ENCODE peak calls at places on chromosome 18, in nine cellular contexts. Y, V, I, K, X, A, R, P and G are unnamed samples.

GRCh38 chr18:79778291-79778791 is 19.4 kb upstream of the KCNG2 start:
- DNase-seq in P (no peak), Y (no peak), R (no peak), I (no peak), V (no peak), X (no peak), A (no peak), K (peak; percentile 32), G (peak; percentile 4)

GRCh38 chr18:58541137-58541788 is 87.6 kb downstream of the ALPK2 start:
- DNase-seq in Y (no peak), V (no peak), R (no peak), X (no peak), P (no peak), K (no peak), A (no peak), I (no peak), G (no peak)

GRCh38 chr18:42275138-42275535 is 320.1 kb downstream of the PIK3C3 start:
- DNase-seq in K (no peak), A (no peak), I (no peak), R (no peak), X (no peak), P (no peak), V (no peak), Y (no peak), G (no peak)

GRCh38 chr18:73645175-73645715 is 502.4 kb downstream of the FBXO15 start:
- DNase-seq in Y (no peak), V (no peak), X (no peak), K (no peak), P (no peak), R (no peak), I (no peak), A (no peak), G (no peak)

GRCh38 chr18:3015851-3016250 is 2.9 kb upstream of the LPIN2 start:
- DNase-seq in A (no peak), R (no peak), P (no peak), I (no peak), Y (no peak), X (no peak), K (no peak), V (no peak), G (no peak)

GRCh38 chr18:44679912-44680270 is 797 bp upstream of the SETBP1 start:
- DNase-seq in Y (peak; percentile 58), R (no peak), A (peak; percentile 16), V (peak; percentile 63), X (no peak), P (peak; percentile 47), I (no peak), K (peak; percentile 85), G (peak; percentile 62)

GRCh38 chr18:79872423-79872822 is 74.7 kb downstream of the KCNG2 start:
- DNase-seq in Y (no peak), I (no peak), X (no peak), A (no peak), P (no peak), V (no peak), R (no peak), K (no peak), G (no peak)

GRCh38 chr18:61400714-61401113 is 67.5 kb downstream of the CDH20 start:
- DNase-seq in V (no peak), A (no peak), I (no peak), P (no peak), R (no peak), K (no peak), X (no peak), Y (no peak), G (no peak)

GRCh38 chr18:13376841-13377351 is 158.3 kb downstream of the LDLRAD4 start:
- DNase-seq in X (no peak), A (no peak), Y (no peak), R (no peak), V (no peak), P (no peak), I (no peak), K (peak; percentile 50), G (no peak)

GRCh38 chr18:13544953-13545352 is 181.4 kb downstream of the FAM210A start:
- DNase-seq in V (no peak), P (no peak), I (no peak), X (no peak), K (no peak), Y (no peak), R (no peak), A (no peak), G (no peak)

GRCh38 chr18:2002178-2002577 is 569.1 kb downstream of the METTL4 start:
- DNase-seq in R (no peak), P (no peak), Y (no peak), X (no peak), K (no peak), A (no peak), I (no peak), V (no peak), G (no peak)

DNA sequence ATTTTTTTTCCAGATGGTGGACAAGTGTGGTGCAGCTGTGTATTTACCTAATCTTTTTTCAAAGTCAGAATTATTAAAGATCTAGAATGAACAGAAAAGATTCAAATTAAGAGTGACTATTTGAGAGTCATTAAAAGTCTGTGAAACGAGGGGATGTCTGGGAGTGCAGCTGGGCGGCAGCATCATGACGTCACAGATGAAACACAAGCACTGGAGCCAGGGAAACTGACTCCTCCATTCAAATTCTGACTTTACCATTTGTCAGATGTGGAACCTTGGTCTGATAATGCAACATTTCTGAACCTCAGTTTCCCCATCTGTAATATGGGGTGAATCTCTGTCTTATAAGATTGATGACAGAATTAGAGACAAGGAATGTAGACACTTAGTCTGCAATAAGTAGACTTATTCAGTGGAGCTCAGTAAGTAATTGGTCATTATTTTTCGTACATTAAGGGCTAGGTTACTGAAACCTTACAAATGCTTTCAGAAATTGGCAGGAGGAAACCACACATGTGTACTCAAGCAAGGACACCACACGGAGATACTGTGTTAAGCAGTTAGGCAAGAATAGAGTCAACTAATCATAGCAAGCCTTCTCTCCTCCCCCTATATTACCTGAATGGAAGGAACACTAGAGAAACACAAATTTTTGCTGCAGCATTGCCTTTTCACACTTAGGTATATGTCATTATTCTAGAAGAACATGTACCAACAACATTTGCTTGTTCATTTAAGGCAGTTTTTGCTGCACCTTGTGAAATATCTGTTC is 27.8 kb upstream of the CXXC1 start:
- DNase-seq in P (no peak), Y (no peak), R (peak; percentile 97), V (no peak), K (no peak), A (no peak), I (no peak), X (no peak), G (no peak)
- H3K4me1 ChIP-seq in P (no peaks in the 10 kb centered on the region), Y (no peaks in the 10 kb centered on the region), R (peaks cover 72% of the 10 kb centered on the region), V (no peaks in the 10 kb centered on the region), K (no peaks in the 10 kb centered on the region), A (no peaks in the 10 kb centered on the region), I (no peaks in the 10 kb centered on the region), X (peaks cover 32% of the 10 kb centered on the region), G (no peaks in the 10 kb centered on the region)

GRCh38 chr18:37368110-37368812 is 197.3 kb downstream of the CELF4 start:
- DNase-seq in Y (no peak), P (no peak), R (no peak), I (no peak), X (no peak), V (no peak), A (no peak), K (no peak), G (no peak)

GRCh38 chr18:37362158-37362890 is 203.3 kb downstream of the CELF4 start:
- DNase-seq in P (no peak), Y (no peak), A (no peak), R (no peak), V (no peak), X (peak; percentile 13), I (no peak), K (no peak), G (no peak)

GRCh38 chr18:37361223-37362157 is 204.1 kb downstream of the CELF4 start:
- DNase-seq in P (no peak), X (no peak), I (no peak), R (no peak), K (no peak), V (no peak), Y (no peak), A (no peak), G (no peak)

GRCh38 chr18:37364237-37364636 is 201.4 kb downstream of the CELF4 start:
- DNase-seq in R (no peak), K (no peak), I (no peak), P (peak; percentile 16), V (no peak), A (no peak), Y (peak; percentile 77), X (no peak), G (no peak)
- TF ChIP-seq EP300 in R (no peak), K (no peak), I (no peak), P (no peak), V (no peak), A (no peak), Y (no peak), X (no peak), G (no peak)

GRCh38 chr18:36299010-36299409 is 1.5 kb downstream of the FHOD3 start:
- DNase-seq in P (no peak), X (no peak), K (no peak), R (no peak), I (no peak), V (no peak), Y (no peak), A (no peak), G (no peak)

GRCh38 chr18:36298113-36298701 is 694 bp downstream of the FHOD3 start:
- DNase-seq in P (no peak), I (no peak), V (no peak), A (no peak), Y (no peak), R (no peak), K (no peak), X (no peak), G (no peak)

GRCh38 chr18:36295880-36296301 is 1.6 kb upstream of the FHOD3 start:
- DNase-seq in X (no peak), K (no peak), V (no peak), A (no peak), R (no peak), Y (no peak), I (no peak), P (no peak), G (no peak)

GRCh38 chr18:36296591-36297418 is 708 bp upstream of the FHOD3 start:
- DNase-seq in Y (no peak), K (peak; percentile 78), P (no peak), A (peak; percentile 46), V (peak; percentile 78), R (no peak), X (peak; percentile 32), I (peak; percentile 67), G (peak; percentile 36)

GRCh38 chr18:36297419-36298112 is at the start of gene FHOD3:
- DNase-seq in R (no peak), V (peak; percentile 75), A (peak; percentile 27), X (no peak), P (no peak), K (peak; percentile 76), Y (peak; percentile 54), I (peak; percentile 76), G (peak; percentile 48)
- TF ChIP-seq POLR2A in R (peak; percentile 26), V (no peak), A (no peak), X (no peak), P (no peak), K (no peak), Y (no peak), I (no peak), G (no peak)

GRCh38 chr18:62754026-62754425 is 38.7 kb downstream of the PHLPP1 start:
- DNase-seq in V (no peak), I (no peak), X (no peak), K (no peak), Y (no peak), A (no peak), R (no peak), P (no peak), G (no peak)
- H3K4me1 ChIP-seq in V (peaks cover 4% of the 10 kb centered on the region), I (peaks cover 3% of the 10 kb centered on the region), X (peaks cover 80% of the 10 kb centered on the region), K (peaks cover 19% of the 10 kb centered on the region), Y (peaks cover 38% of the 10 kb centered on the region), A (peaks cover 30% of the 10 kb centered on the region), R (no peaks in the 10 kb centered on the region), P (no peaks in the 10 kb centered on the region), G (peaks cover 12% of the 10 kb centered on the region)

GRCh38 chr18:22488554-22488953 is 70.8 kb upstream of the CTAGE1 start:
- DNase-seq in A (no peak), I (no peak), Y (no peak), K (peak; percentile 70), P (peak; percentile 29), R (no peak), X (no peak), V (no peak), G (no peak)
- TF ChIP-seq EP300 in A (no peak), I (no peak), Y (no peak), K (no peak), P (no peak), R (no peak), X (no peak), V (no peak), G (no peak)